ENCODE peak calls at places on chromosomes 11 and 22, in four cellular contexts. One of them, this sample, is unnamed.

GRCh38 chr11:66219846-66220565 is 48.4 kb upstream of the RAB1B start:
- DNase-seq in GM23338: no peak
- DNase-seq in heart left ventricle: no peak
- DNase-seq in AG10803: no peak
- DNase-seq in this sample: no peak

GRCh38 chr11:44600739-44601416 is 35.4 kb downstream of the CD82 start:
- DNase-seq in GM23338: peak; percentile 34
- DNase-seq in heart left ventricle: peak; percentile 56
- DNase-seq in AG10803: peak; percentile 19
- DNase-seq in this sample: peak; percentile 25

GRCh38 chr11:126312903-126313460 is 9.1 kb downstream of the DCPS start:
- DNase-seq in GM23338: no peak
- DNase-seq in heart left ventricle: no peak
- DNase-seq in AG10803: no peak
- DNase-seq in this sample: no peak

GRCh38 chr11:91230647-91231046 is 994.0 kb upstream of the FAT3 start:
- DNase-seq in GM23338: no peak
- DNase-seq in heart left ventricle: no peak
- DNase-seq in AG10803: no peak
- DNase-seq in this sample: no peak

GRCh38 chr22:20965888-20966855 is 883 bp upstream of the AIFM3 start:
- DNase-seq in GM23338: no peak
- DNase-seq in heart left ventricle: no peak
- DNase-seq in AG10803: no peak
- DNase-seq in this sample: no peak

GRCh38 chr22:39617342-39617741 is 46.8 kb downstream of the CACNA1I start:
- DNase-seq in GM23338: peak; percentile 27
- DNase-seq in heart left ventricle: no peak
- DNase-seq in AG10803: no peak
- DNase-seq in this sample: no peak

GRCh38 chr11:94650756-94651155 is 83.6 kb downstream of the PIWIL4 start:
- DNase-seq in GM23338: no peak
- DNase-seq in heart left ventricle: peak; percentile 69
- DNase-seq in AG10803: peak; percentile 96
- DNase-seq in this sample: no peak

GRCh38 chr11:123531325-123531724 is 101.3 kb downstream of the GRAMD1B start:
- DNase-seq in GM23338: no peak
- DNase-seq in heart left ventricle: no peak
- DNase-seq in AG10803: no peak
- DNase-seq in this sample: no peak

GRCh38 chr11:43976863-43977262 is 34.4 kb downstream of the C11orf96 start:
- DNase-seq in GM23338: no peak
- DNase-seq in heart left ventricle: no peak
- DNase-seq in AG10803: no peak
- DNase-seq in this sample: no peak

GRCh38 chr11:47234669-47235075 is 13.9 kb downstream of the ACP2 start:
- DNase-seq in GM23338: no peak
- DNase-seq in heart left ventricle: peak; percentile 59
- DNase-seq in AG10803: no peak
- DNase-seq in this sample: no peak

GRCh38 chr11:104997288-104997687 is 25.7 kb downstream of the CASP5 start:
- DNase-seq in GM23338: no peak
- DNase-seq in heart left ventricle: no peak
- DNase-seq in AG10803: peak; percentile 4
- DNase-seq in this sample: no peak

GRCh38 chr11:73651252-73651651 is 4.9 kb downstream of the PLEKHB1 start:
- DNase-seq in GM23338: no peak
- DNase-seq in heart left ventricle: no peak
- DNase-seq in AG10803: no peak
- DNase-seq in this sample: no peak

GRCh38 chr22:40904101-40904500 is 42.2 kb upstream of the DNAJB7 start:
- DNase-seq in GM23338: no peak
- DNase-seq in heart left ventricle: no peak
- DNase-seq in AG10803: no peak
- DNase-seq in this sample: no peak

GRCh38 chr11:74341926-74342325 is 30.5 kb upstream of the P4HA3 start:
- DNase-seq in GM23338: no peak
- DNase-seq in heart left ventricle: no peak
- DNase-seq in AG10803: no peak
- DNase-seq in this sample: no peak

GRCh38 chr22:42229455-42230149 is 40.9 kb downstream of the TCF20 start:
- DNase-seq in GM23338: no peak
- DNase-seq in heart left ventricle: no peak
- DNase-seq in AG10803: peak; percentile 40
- DNase-seq in this sample: no peak

GRCh38 chr11:71490044-71490730 is 36.9 kb upstream of the KRTAP5-7 start:
- DNase-seq in GM23338: no peak
- DNase-seq in heart left ventricle: peak; percentile 11
- DNase-seq in AG10803: no peak
- DNase-seq in this sample: no peak

GRCh38 chr11:70272009-70272408 is 1.5 kb downstream of the PPFIA1 start:
- DNase-seq in GM23338: no peak
- DNase-seq in heart left ventricle: no peak
- DNase-seq in AG10803: no peak
- DNase-seq in this sample: no peak

GRCh38 chr11:70268526-70268925 is 2.0 kb upstream of the PPFIA1 start:
- DNase-seq in GM23338: no peak
- DNase-seq in heart left ventricle: no peak
- DNase-seq in AG10803: no peak
- DNase-seq in this sample: no peak

GRCh38 chr11:70271635-70271953 is 1.1 kb downstream of the PPFIA1 start:
- DNase-seq in GM23338: no peak
- DNase-seq in heart left ventricle: no peak
- DNase-seq in AG10803: no peak
- DNase-seq in this sample: no peak

GRCh38 chr11:70270104-70270876 is at the start of gene PPFIA1:
- DNase-seq in GM23338: peak; percentile 97
- DNase-seq in heart left ventricle: peak; percentile 96
- DNase-seq in AG10803: peak; percentile 91
- DNase-seq in this sample: peak; percentile 87

GRCh38 chr11:70270877-70271634 is 566 bp downstream of the PPFIA1 start:
- DNase-seq in GM23338: peak; percentile 84
- DNase-seq in heart left ventricle: peak; percentile 44
- DNase-seq in AG10803: peak; percentile 71
- DNase-seq in this sample: peak; percentile 31
- TF ChIP-seq CTCF in GM23338: no peak
- TF ChIP-seq CTCF in heart left ventricle: no peak
- TF ChIP-seq CTCF in AG10803: no peak
- TF ChIP-seq CTCF in this sample: peak; percentile 20

GRCh38 chr11:76632492-76632891 is 38.1 kb downstream of the LRRC32 start:
- DNase-seq in GM23338: no peak
- DNase-seq in heart left ventricle: no peak
- DNase-seq in AG10803: no peak
- DNase-seq in this sample: no peak
- TF ChIP-seq CTCF in GM23338: no peak
- TF ChIP-seq CTCF in heart left ventricle: no peak
- TF ChIP-seq CTCF in AG10803: no peak
- TF ChIP-seq CTCF in this sample: no peak

DNA sequence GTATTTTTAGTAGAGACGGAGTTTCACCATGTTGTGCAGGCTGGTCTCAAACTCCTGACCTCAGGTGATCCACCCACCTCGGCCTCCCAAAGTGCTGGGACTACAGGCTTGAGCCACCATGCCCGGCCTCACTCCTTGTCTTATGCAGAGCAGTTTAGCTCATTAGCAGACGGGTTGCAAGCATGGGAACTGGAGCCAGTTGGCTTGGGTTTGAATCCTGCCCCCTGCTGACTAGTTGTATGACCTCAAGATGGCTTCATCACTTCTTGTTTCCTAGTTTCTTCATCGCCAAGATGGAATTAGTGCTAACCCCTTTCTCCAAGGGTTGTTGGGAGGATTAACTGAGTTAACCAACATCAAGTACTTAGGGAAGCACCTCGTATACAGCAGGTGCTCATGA is 23.4 kb upstream of the RASD2 start:
- DNase-seq in GM23338: peak; percentile 54
- DNase-seq in heart left ventricle: no peak
- DNase-seq in AG10803: no peak
- DNase-seq in this sample: no peak
- TF ChIP-seq CTCF in GM23338: peak; percentile 28
- TF ChIP-seq CTCF in heart left ventricle: no peak
- TF ChIP-seq CTCF in AG10803: no peak
- TF ChIP-seq CTCF in this sample: no peak

DNA sequence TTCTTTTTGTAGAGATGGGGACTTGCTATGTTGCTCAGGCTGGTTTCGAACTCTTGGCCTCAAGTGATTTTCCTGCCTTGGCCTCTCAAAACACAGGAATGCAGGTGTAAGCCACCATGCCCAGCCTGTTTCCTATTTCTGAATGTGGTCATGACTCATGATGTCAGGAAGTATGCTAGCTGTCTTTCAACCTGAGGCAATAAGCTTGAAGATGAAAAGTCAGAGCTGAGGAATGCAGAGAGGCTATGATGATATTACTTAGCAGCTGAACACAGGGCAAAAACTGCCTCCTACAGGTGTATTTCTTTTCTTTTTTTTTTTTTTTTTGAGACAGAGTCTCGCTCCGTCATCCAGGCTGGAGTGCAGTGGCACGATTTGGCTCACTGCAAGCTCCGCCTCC is 9.0 kb upstream of the NUCB2 start:
- DNase-seq in GM23338: peak; percentile 1
- DNase-seq in heart left ventricle: no peak
- DNase-seq in AG10803: peak; percentile 66
- DNase-seq in this sample: no peak
- TF ChIP-seq CTCF in GM23338: no peak
- TF ChIP-seq CTCF in heart left ventricle: no peak
- TF ChIP-seq CTCF in AG10803: no peak
- TF ChIP-seq CTCF in this sample: no peak

GRCh38 chr11:76424891-76425290 is 19.9 kb upstream of the EMSY start:
- DNase-seq in GM23338: no peak
- DNase-seq in heart left ventricle: no peak
- DNase-seq in AG10803: no peak
- DNase-seq in this sample: no peak

GRCh38 chr11:76424379-76424778 is 20.4 kb upstream of the EMSY start:
- DNase-seq in GM23338: no peak
- DNase-seq in heart left ventricle: no peak
- DNase-seq in AG10803: no peak
- DNase-seq in this sample: no peak

GRCh38 chr11:76415073-76415472 is 29.7 kb upstream of the EMSY start:
- DNase-seq in GM23338: peak; percentile 65
- DNase-seq in heart left ventricle: no peak
- DNase-seq in AG10803: no peak
- DNase-seq in this sample: no peak

DNA sequence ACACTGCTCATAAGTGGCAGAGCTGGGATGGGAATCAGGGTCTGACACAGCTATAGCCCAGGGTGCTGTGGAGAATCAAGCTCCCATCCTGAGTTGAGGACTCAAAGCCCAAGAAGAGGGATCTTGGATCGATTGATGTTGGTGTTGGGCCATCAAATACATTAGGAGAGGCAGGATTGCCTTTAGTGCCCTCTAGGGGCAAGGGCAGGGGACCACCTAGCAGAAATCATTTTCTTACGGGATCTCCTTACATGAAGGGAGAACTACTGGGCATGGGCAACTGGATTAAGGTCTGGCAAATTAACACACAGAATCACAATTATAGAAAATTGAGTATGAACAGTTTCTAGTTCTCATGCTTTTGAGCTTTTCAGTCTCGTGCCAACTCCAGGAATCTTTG is 24.9 kb upstream of the EMSY start:
- DNase-seq in GM23338: peak; percentile 69
- DNase-seq in heart left ventricle: no peak
- DNase-seq in AG10803: no peak
- DNase-seq in this sample: no peak
- TF ChIP-seq CTCF in GM23338: peak; percentile 73
- TF ChIP-seq CTCF in heart left ventricle: peak; percentile 25
- TF ChIP-seq CTCF in AG10803: peak; percentile 34
- TF ChIP-seq CTCF in this sample: peak; percentile 37

GRCh38 chr11:63478896-63479295 is 12.1 kb downstream of the PLAAT5 start:
- DNase-seq in GM23338: peak; percentile 89
- DNase-seq in heart left ventricle: peak; percentile 49
- DNase-seq in AG10803: peak; percentile 71
- DNase-seq in this sample: peak; percentile 35
- TF ChIP-seq CTCF in GM23338: peak; percentile 100
- TF ChIP-seq CTCF in heart left ventricle: peak; percentile 85
- TF ChIP-seq CTCF in AG10803: peak; percentile 98
- TF ChIP-seq CTCF in this sample: peak; percentile 93

GRCh38 chr22:45551310-45552016 is 48.8 kb downstream of the FBLN1 start:
- DNase-seq in GM23338: no peak
- DNase-seq in heart left ventricle: no peak
- DNase-seq in AG10803: peak; percentile 54
- DNase-seq in this sample: no peak

GRCh38 chr22:45553333-45554039 is 50.8 kb downstream of the FBLN1 start:
- DNase-seq in GM23338: peak; percentile 90
- DNase-seq in heart left ventricle: peak; percentile 77
- DNase-seq in AG10803: peak; percentile 82
- DNase-seq in this sample: peak; percentile 93

GRCh38 chr22:45554040-45554406 is 51.3 kb downstream of the FBLN1 start:
- DNase-seq in GM23338: no peak
- DNase-seq in heart left ventricle: no peak
- DNase-seq in AG10803: no peak
- DNase-seq in this sample: no peak

GRCh38 chr22:45552017-45552411 is 49.3 kb downstream of the FBLN1 start:
- DNase-seq in GM23338: peak; percentile 38
- DNase-seq in heart left ventricle: no peak
- DNase-seq in AG10803: no peak
- DNase-seq in this sample: no peak

DNA sequence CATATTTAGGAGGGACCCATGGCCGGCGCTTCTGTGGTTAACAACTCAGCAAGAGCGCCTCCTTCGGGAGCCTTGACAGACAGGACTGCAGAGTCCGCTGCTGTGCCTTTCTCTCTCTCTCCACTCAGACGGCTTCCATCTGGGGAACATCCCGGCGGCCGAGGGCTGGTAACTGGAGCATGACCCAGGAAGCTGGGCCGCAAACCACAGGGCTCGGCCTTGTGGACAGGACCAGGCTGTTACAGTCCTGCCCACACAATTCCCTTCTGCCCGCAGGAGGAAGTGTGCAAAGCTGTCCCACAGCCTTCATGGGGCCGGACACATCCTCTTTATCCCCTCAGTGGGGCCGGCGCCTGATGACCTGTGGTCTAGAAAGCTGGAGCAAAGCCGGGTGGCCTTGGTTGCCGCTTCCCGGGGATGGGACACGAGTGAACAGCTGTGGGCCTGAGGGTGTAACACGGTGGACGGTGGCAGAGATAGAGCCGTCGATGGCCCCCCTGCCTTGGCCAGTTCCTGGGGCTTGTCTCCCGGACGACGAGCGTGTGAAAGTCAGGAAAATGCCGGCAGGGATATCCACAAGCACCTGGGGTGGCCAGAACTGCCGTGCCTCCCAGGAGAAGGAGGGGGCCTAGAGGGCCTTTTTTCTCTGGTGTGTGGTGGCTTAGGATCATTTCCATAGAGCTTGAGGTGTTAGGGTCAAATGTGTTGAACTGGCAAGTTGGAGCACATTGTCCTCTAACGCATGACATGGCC is 50.1 kb downstream of the FBLN1 start:
- DNase-seq in GM23338: peak; percentile 73
- DNase-seq in heart left ventricle: peak; percentile 80
- DNase-seq in AG10803: peak; percentile 98
- DNase-seq in this sample: no peak
- TF ChIP-seq CTCF in GM23338: peak; percentile 40
- TF ChIP-seq CTCF in heart left ventricle: no peak
- TF ChIP-seq CTCF in AG10803: peak; percentile 65
- TF ChIP-seq CTCF in this sample: no peak

This sample was measured in neural crest cell.